ENCODE peak calls at places on chromosomes 4 and X, in nine cellular contexts. Q, S, P, G, I, X, J, Y and A are unnamed samples.

GRCh38 chr4:70954032-70954431 is 39.4 kb upstream of the DCK start:
- DNase-seq in G (no peak), X (no peak), I (no peak), Y (no peak), Q (no peak), P (no peak), J (no peak), S (no peak), A (no peak)

GRCh38 chr4:145195167-145195952 is 15.0 kb upstream of the OTUD4 start:
- DNase-seq in Q (no peak), J (no peak), S (no peak), I (no peak), Y (no peak), G (peak), X (no peak), P (no peak), A (no peak)

GRCh38 chr4:109029987-109030386 is 267.1 kb upstream of the ETNPPL start:
- DNase-seq in X (no peak), Y (no peak), I (no peak), G (no peak), Q (no peak), S (no peak), P (no peak), J (no peak), A (no peak)

GRCh38 chr4:88660446-88661294 is 37.0 kb downstream of the NAP1L5 start:
- DNase-seq in S (no peak), Q (no peak), I (no peak), G (no peak), J (no peak), X (no peak), Y (no peak), P (no peak), A (no peak)

GRCh38 chr4:143667461-143667860 is 33.0 kb downstream of the FREM3 start:
- DNase-seq in Q (no peak), G (no peak), I (peak), S (no peak), X (no peak), P (peak), Y (no peak), J (no peak), A (no peak)

GRCh38 chrX:150229481-150229880 is 133.6 kb upstream of the MAMLD1 start:
- DNase-seq in X (no peak), I (no peak), Q (no peak), J (no peak), Y (no peak), S (no peak), G (no peak), P (no peak), A (no peak)

GRCh38 chr4:105637409-105638258 is 70.9 kb downstream of the INTS12 start:
- DNase-seq in P (peak), X (no peak), Y (no peak), S (peak), G (peak), J (no peak), I (peak), Q (no peak), A (no peak)

GRCh38 chrX:133859860-133860259 is 125.5 kb downstream of the GPC3 start:
- DNase-seq in Q (no peak), Y (no peak), G (no peak), P (no peak), J (no peak), I (no peak), S (no peak), X (no peak), A (no peak)

GRCh38 chr4:15365641-15366040 is 62.2 kb upstream of the C1QTNF7 start:
- DNase-seq in Q (no peak), Y (no peak), P (no peak), J (no peak), G (no peak), I (no peak), X (no peak), S (no peak), A (no peak)

GRCh38 chrX:123080065-123080464 is 104.0 kb upstream of the GRIA3 start:
- DNase-seq in J (no peak), Y (no peak), G (no peak), X (no peak), I (no peak), P (no peak), Q (no peak), S (no peak), A (no peak)

GRCh38 chr4:30396772-30397475 is 323.2 kb upstream of the PCDH7 start:
- DNase-seq in Y (no peak), S (no peak), J (no peak), X (no peak), I (no peak), Q (no peak), P (no peak), G (no peak), A (no peak)

GRCh38 chr4:120977435-120977997 is 55.0 kb upstream of the PRDM5 start:
- DNase-seq in S (no peak), Q (peak), J (no peak), Y (peak), G (peak), P (peak), X (no peak), I (peak), A (peak)

GRCh38 chrX:78048036-78048435 is 56.0 kb upstream of the PGK1 start:
- DNase-seq in G (no peak), S (no peak), J (no peak), P (no peak), X (no peak), Q (no peak), Y (no peak), I (no peak), A (no peak)

GRCh38 chrX:140477987-140478386 is 26.9 kb downstream of the SOX3 start:
- DNase-seq in I (no peak), X (no peak), Y (no peak), Q (no peak), J (no peak), S (no peak), P (no peak), G (no peak), A (no peak)

GRCh38 chrX:40267334-40268118 is 169.8 kb upstream of the BCOR start:
- DNase-seq in G (peak), Q (no peak), P (no peak), X (no peak), I (no peak), S (no peak), J (no peak), Y (no peak), A (no peak)